ENCODE peak calls at places on chromosomes 12 and 14, in seven cellular contexts. K is pulmonary artery endothelial cell; X is neural crest cell; E is activated T-cell treated with anti-CD3 and anti-CD28 coated beads, Interleukin-2, amount 50 U/mL, for 24 hours; B is choroid plexus epithelial cell; Z is NCI-H774; L is mammary epithelial cell. Y is an unnamed sample.

GRCh38 chr14:101743701-101744100 is 17.8 kb upstream of the PPP2R5C start:
- DNase-seq in K (no peak), X (no peak), E (no peak), B (no peak), Z (no peak), L (no peak), Y (no peak)

GRCh38 chr12:105852958-105853357 is 285.8 kb downstream of the NUAK1 start:
- DNase-seq in K (no peak), X (no peak), E (no peak), B (no peak), Z (no peak), L (no peak), Y (no peak)

GRCh38 chr12:108646597-108647190 is 13.0 kb upstream of the SELPLG start:
- DNase-seq in K (no peak), X (no peak), E (no peak), B (peak), Z (no peak), L (no peak), Y (no peak)

GRCh38 chr12:42812086-42812485 is 222.5 kb upstream of the PRICKLE1 start:
- DNase-seq in K (no peak), X (no peak), E (no peak), B (no peak), Z (no peak), L (no peak), Y (no peak)

GRCh38 chr14:71566276-71566675 is 366.0 kb upstream of the RGS6 start:
- DNase-seq in K (no peak), X (no peak), E (no peak), B (no peak), Z (no peak), L (no peak), Y (no peak)

GRCh38 chr12:81558031-81558430 is 201.1 kb downstream of the PPFIA2 start:
- DNase-seq in K (no peak), X (no peak), E (no peak), B (peak), Z (no peak), L (no peak), Y (no peak)

GRCh38 chr12:104357431-104357952 is 54.0 kb downstream of the EID3 start:
- DNase-seq in K (peak), X (no peak), E (no peak), B (peak), Z (no peak), L (no peak), Y (no peak)

GRCh38 chr14:61561657-61562276 is 133.5 kb upstream of the HIF1A start:
- DNase-seq in K (peak), X (no peak), E (no peak), B (peak), Z (no peak), L (peak), Y (peak)

GRCh38 chr12:117774986-117775775 is 193.6 kb downstream of the KSR2 start:
- DNase-seq in K (no peak), X (no peak), E (no peak), B (no peak), Z (no peak), L (no peak), Y (no peak)

GRCh38 chr14:102957222-102957621 is 34.8 kb downstream of the AMN start:
- DNase-seq in K (no peak), X (no peak), E (no peak), B (no peak), Z (no peak), L (no peak), Y (no peak)

GRCh38 chr14:70008863-70009262 is 129.6 kb downstream of the SMOC1 start:
- DNase-seq in K (no peak), X (no peak), E (no peak), B (no peak), Z (no peak), L (no peak), Y (no peak)

GRCh38 chr14:99035268-99035667 is 236.7 kb downstream of the BCL11B start:
- DNase-seq in K (no peak), X (no peak), E (peak), B (no peak), Z (no peak), L (peak), Y (peak)

GRCh38 chr14:50524071-50524470 is 8.3 kb downstream of the MAP4K5 start:
- DNase-seq in K (no peak), X (no peak), E (no peak), B (no peak), Z (no peak), L (no peak), Y (no peak)

GRCh38 chr12:65765436-65765813 is 58.9 kb upstream of the HMGA2 start:
- DNase-seq in K (no peak), X (no peak), E (no peak), B (peak), Z (no peak), L (peak), Y (peak)

GRCh38 chr12:45727994-45728624 is 1.4 kb upstream of the ARID2 start:
- DNase-seq in K (no peak), X (no peak), E (no peak), B (no peak), Z (no peak), L (no peak), Y (no peak)

GRCh38 chr14:85037411-85037810 is 492.5 kb upstream of the FLRT2 start:
- DNase-seq in K (no peak), X (no peak), E (no peak), B (no peak), Z (no peak), L (peak), Y (no peak)

Y was measured in kidney tubule cell.